ENCODE peak calls at places on chromosome 9, in seven cellular contexts. B is mucosa of descending colon, J is lower lobe of right lung, E is tibial artery, U is activated B cell treated with CpG ODN at 0.5 μM for 24 hours, I is brain microvascular endothelial cell, O is osteocyte. K is an unnamed sample.

GRCh38 chr9:135051316-135052038 is 36.0 kb upstream of the OLFM1 start:
- DNase-seq in J (peak; percentile 38), I (no peak), B (no peak), O (peak; percentile 80), E (peak; percentile 37), U (no peak), K (no peak)

GRCh38 chr9:133873006-133873780 is 118.9 kb downstream of the VAV2 start:
- DNase-seq in J (no peak), O (no peak), B (no peak), I (no peak), E (no peak), U (no peak), K (no peak)

GRCh38 chr9:121156263-121156731 is 45.4 kb downstream of the RAB14 start:
- DNase-seq in E (no peak), U (no peak), J (no peak), O (no peak), B (no peak), I (peak; percentile 71), K (peak; percentile 70)

GRCh38 chr9:128987800-128988199 is 40.3 kb downstream of the NUP188 start:
- DNase-seq in U (no peak), O (no peak), B (no peak), E (peak; percentile 81), I (peak; percentile 69), J (no peak), K (no peak)

GRCh38 chr9:110340306-110340705 is 2.6 kb upstream of the TXNDC8 start:
- DNase-seq in E (no peak), J (no peak), B (peak; percentile 9), O (no peak), I (peak; percentile 17), U (no peak), K (no peak)

GRCh38 chr9:70363760-70364159 is 50.7 kb downstream of the KLF9 start:
- DNase-seq in O (no peak), J (no peak), B (no peak), E (no peak), U (no peak), I (no peak), K (no peak)

GRCh38 chr9:74463825-74464224 is 33.3 kb upstream of the RORB start:
- DNase-seq in J (no peak), B (no peak), U (no peak), O (no peak), I (no peak), E (no peak), K (no peak)

GRCh38 chr9:13444696-13445095 is 165.2 kb upstream of the MPDZ start:
- DNase-seq in I (no peak), B (no peak), J (no peak), U (no peak), O (no peak), E (no peak), K (no peak)

GRCh38 chr9:87959916-87960581 is 14.3 kb downstream of the CDK20 start:
- DNase-seq in E (no peak), B (peak; percentile 68), O (no peak), U (no peak), I (no peak), J (no peak), K (no peak)

GRCh38 chr9:96619491-96620154 is at the start of gene CDC14B:
- DNase-seq in J (peak; percentile 95), E (peak; percentile 93), O (peak; percentile 92), U (peak; percentile 45), I (peak; percentile 93), B (peak; percentile 97), K (peak; percentile 63)

GRCh38 chr9:73880101-73880500 is 617.0 kb upstream of the RORB start:
- DNase-seq in E (no peak), B (no peak), U (no peak), J (no peak), O (no peak), I (no peak), K (no peak)

GRCh38 chr9:18996191-18996590 is 36.8 kb downstream of the SAXO1 start:
- DNase-seq in U (no peak), I (no peak), O (no peak), J (no peak), B (no peak), E (no peak), K (no peak)

GRCh38 chr9:132404228-132404881 is 2.3 kb downstream of the TTF1 start:
- DNase-seq in E (no peak), B (no peak), U (no peak), O (no peak), J (no peak), I (no peak), K (peak; percentile 55)

GRCh38 chr9:130058887-130059286 is 5.2 kb downstream of the GPR107 start:
- DNase-seq in E (no peak), B (peak; percentile 57), I (no peak), U (no peak), O (no peak), J (no peak), K (no peak)

GRCh38 chr9:130054820-130055219 is 1.1 kb downstream of the GPR107 start:
- DNase-seq in O (no peak), I (no peak), E (no peak), B (no peak), J (no peak), U (no peak), K (no peak)

GRCh38 chr9:130060296-130060695 is 6.6 kb downstream of the GPR107 start:
- DNase-seq in I (no peak), J (no peak), U (no peak), B (no peak), O (no peak), E (no peak), K (no peak)

GRCh38 chr9:130054428-130054786 is 701 bp downstream of the GPR107 start:
- DNase-seq in J (no peak), I (no peak), O (no peak), B (no peak), E (no peak), U (no peak), K (no peak)

DNA sequence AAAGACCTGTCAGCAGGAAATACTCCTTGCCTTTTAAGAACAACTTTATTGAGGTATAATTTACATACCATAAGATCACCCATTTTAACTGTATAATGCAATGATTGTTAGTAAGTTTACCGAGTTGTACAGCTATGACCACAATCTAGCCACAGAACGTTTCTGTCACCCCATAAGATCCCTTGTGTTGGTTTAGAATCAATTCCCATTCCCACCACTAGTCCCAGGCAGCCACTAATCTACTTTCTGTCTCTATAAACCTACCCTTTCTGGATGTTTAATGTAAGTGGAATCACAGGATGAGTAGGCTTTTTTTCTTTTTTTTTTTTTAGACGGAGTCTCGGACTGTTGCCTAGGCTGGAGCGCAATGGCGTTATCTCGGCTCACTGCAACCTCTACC is 4.4 kb downstream of the GPR107 start:
- DNase-seq in B (no peak), I (no peak), O (no peak), U (no peak), J (no peak), E (no peak), K (no peak)
- TF ChIP-seq CTCF in B (no peak), I (peak; percentile 49), O (peak; percentile 32), U (no peak), J (no peak), E (no peak), K (no peak)

GRCh38 chr9:94002316-94003140 is 47.4 kb upstream of the BARX1 start:
- DNase-seq in U (no peak), O (no peak), E (no peak), J (no peak), I (peak; percentile 52), B (peak; percentile 65), K (peak; percentile 47)
- TF ChIP-seq CTCF in U (no peak), O (peak; percentile 72), E (peak; percentile 33), J (peak; percentile 43), I (peak; percentile 82), B (peak; percentile 26), K (peak; percentile 71)

GRCh38 chr9:37508834-37509206 is 23.1 kb downstream of the POLR1E start:
- DNase-seq in I (no peak), B (no peak), U (no peak), J (no peak), O (no peak), E (no peak), K (no peak)
- TF ChIP-seq CTCF in I (no peak), B (no peak), U (no peak), J (no peak), O (no peak), E (no peak), K (no peak)

DNA sequence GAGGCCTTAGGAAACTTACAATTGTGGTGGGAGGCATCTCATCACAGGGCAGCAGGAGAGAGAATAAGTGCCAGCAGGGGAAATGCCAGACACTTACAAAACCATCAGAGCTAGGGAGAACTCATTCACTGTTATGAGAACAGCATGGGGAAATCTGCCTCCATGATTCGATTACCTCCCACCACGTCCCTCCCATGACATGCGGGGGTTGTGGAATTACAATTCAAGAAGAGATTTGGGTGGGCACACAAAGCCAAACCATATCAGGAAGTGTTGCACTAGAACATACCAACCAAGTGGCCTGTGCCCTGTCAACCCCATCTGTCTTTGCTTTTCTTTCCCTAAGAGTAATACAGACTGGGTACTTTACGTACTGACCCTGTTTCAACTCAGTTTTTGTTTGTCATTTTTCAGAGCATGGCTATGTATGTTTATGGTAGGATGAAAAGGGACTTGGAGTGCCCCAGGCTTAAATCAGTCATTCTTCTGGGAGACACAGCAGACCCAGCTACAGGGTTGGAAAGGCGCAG is 58.3 kb upstream of the TGFBR1 start:
- DNase-seq in I (no peak), B (no peak), U (no peak), O (no peak), J (no peak), E (no peak), K (no peak)
- TF ChIP-seq CTCF in I (no peak), B (no peak), U (no peak), O (no peak), J (no peak), E (no peak), K (no peak)

DNA sequence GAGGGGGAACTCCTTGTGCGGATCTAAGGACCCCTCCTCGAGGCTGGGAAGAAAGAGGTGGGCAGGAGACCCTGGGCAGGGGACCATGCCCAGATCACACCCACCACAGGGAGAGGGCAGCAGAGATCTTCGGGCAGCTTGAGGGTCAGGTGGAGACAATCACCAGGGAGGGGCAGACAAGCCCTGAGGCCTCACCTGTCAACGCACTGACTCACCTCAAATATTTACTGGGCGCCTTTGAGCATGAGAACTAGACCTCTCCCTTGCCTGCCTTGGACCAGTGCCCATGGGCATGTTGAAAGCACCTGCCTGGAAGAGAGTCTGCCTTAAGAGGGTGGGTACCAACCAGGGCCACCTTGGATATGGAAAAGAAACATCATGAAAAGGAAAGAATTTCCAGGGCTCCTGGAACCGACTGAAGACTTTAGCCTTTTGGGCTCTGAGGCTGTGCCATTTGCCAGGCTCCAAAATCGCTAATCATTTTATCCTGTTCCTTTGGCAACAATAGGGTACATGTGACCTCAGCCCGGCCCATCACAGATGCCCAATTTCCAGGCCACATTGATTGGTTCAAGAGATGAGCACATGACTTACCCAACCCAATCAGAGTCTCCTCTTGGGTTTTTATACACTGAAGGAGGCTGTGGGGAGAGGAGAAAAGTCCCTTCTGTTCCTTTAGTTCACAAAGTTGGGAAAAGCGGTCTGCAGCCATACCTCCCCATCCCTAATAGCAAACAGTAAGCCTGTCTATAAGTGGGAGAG is 10.4 kb upstream of the SPINK4 start:
- DNase-seq in U (no peak), B (peak; percentile 96), O (no peak), E (no peak), I (no peak), J (peak; percentile 89), K (no peak)
- TF ChIP-seq CTCF in U (no peak), B (peak; percentile 10), O (no peak), E (no peak), I (peak; percentile 9), J (peak; percentile 23), K (no peak)